ENCODE peak calls at places on chromosome 10, in seven cellular contexts. Y is hepatocyte, A is skeletal muscle cell, X is astrocyte, M is fibroblast of pulmonary artery, B is A549, S is GM12865. L is an unnamed sample.

GRCh38 chr10:32155075-32155516 is 98.9 kb upstream of the KIF5B start:
- DNase-seq in S (no peak), B (no peak), Y (no peak), M (peak; percentile 88), X (peak; percentile 75), A (no peak), L (peak; percentile 81)

GRCh38 chr10:95341716-95342130 is 50.9 kb upstream of the PDLIM1 start:
- DNase-seq in Y (no peak), B (no peak), M (peak; percentile 85), X (peak; percentile 57), S (no peak), A (no peak), L (peak; percentile 50)

GRCh38 chr10:114869500-114869899 is 47.9 kb downstream of the FHIP2A start:
- DNase-seq in A (no peak), B (no peak), M (peak; percentile 88), S (no peak), X (peak; percentile 89), Y (no peak), L (peak; percentile 90)

GRCh38 chr10:70558295-70558694 is 44.2 kb downstream of the PRF1 start:
- DNase-seq in A (no peak), Y (no peak), M (no peak), X (no peak), S (no peak), B (no peak), L (no peak)

GRCh38 chr10:17100586-17100985 is 29.0 kb downstream of the CUBN start:
- DNase-seq in B (no peak), S (no peak), X (no peak), A (no peak), M (no peak), Y (no peak), L (no peak)

GRCh38 chr10:458466-458865 is 231.0 kb downstream of the DIP2C start:
- DNase-seq in M (no peak), Y (no peak), X (no peak), A (no peak), S (no peak), B (no peak), L (no peak)

GRCh38 chr10:65350619-65351018 is 1575.2 kb upstream of the LRRTM3 start:
- DNase-seq in S (no peak), Y (peak; percentile 6), B (no peak), A (no peak), M (no peak), X (no peak), L (peak; percentile 11)

GRCh38 chr10:102133373-102134195 is 744 bp downstream of the PPRC1 start:
- DNase-seq in A (no peak), Y (peak; percentile 90), X (peak; percentile 54), S (peak; percentile 76), M (peak; percentile 73), B (peak; percentile 90), L (peak; percentile 83)

GRCh38 chr10:21531164-21531563 is 2.9 kb upstream of the MLLT10 start:
- DNase-seq in X (peak; percentile 78), Y (no peak), B (no peak), S (no peak), A (no peak), M (peak; percentile 21), L (peak; percentile 58)

GRCh38 chr10:123144697-123145541 is 3.0 kb upstream of the HMX2 start:
- DNase-seq in S (no peak), A (no peak), M (no peak), Y (no peak), B (no peak), X (no peak), L (no peak)

GRCh38 chr10:72121389-72121788 is 33.0 kb upstream of the SPOCK2 start:
- DNase-seq in B (no peak), A (no peak), S (no peak), Y (no peak), X (no peak), M (no peak), L (no peak)

GRCh38 chr10:91796332-91797076 is 1.7 kb upstream of the TNKS2 start:
- DNase-seq in Y (peak; percentile 54), X (no peak), M (peak; percentile 8), B (no peak), A (no peak), S (peak; percentile 87), L (no peak)

GRCh38 chr10:132591166-132591971 is 53.8 kb downstream of the INPP5A start:
- DNase-seq in S (no peak), A (peak; percentile 43), Y (peak; percentile 75), M (peak; percentile 63), B (peak; percentile 63), X (peak; percentile 83), L (peak; percentile 68)

GRCh38 chr10:133275683-133276092 is 980 bp downstream of the ADAM8 start:
- DNase-seq in A (no peak), Y (no peak), B (no peak), S (peak; percentile 68), X (no peak), M (no peak), L (no peak)

GRCh38 chr10:11908991-11909390 is 85.8 kb downstream of the PROSER2 start:
- DNase-seq in B (no peak), S (no peak), A (no peak), M (no peak), X (no peak), Y (no peak), L (no peak)

GRCh38 chr10:83816942-83817341 is 322.4 kb upstream of the GHITM start:
- DNase-seq in B (no peak), M (no peak), Y (peak; percentile 8), A (no peak), X (no peak), S (peak; percentile 89), L (no peak)

GRCh38 chr10:24432478-24433416 is 223.8 kb downstream of the KIAA1217 start:
- DNase-seq in A (no peak), X (peak; percentile 32), B (no peak), S (peak; percentile 38), Y (no peak), M (peak; percentile 23), L (peak; percentile 78)

GRCh38 chr10:107733731-107734130 is 569.2 kb upstream of the SORCS1 start:
- DNase-seq in Y (no peak), S (no peak), X (peak; percentile 48), B (no peak), M (no peak), A (no peak), L (no peak)

GRCh38 chr10:71382028-71382427 is 14.7 kb upstream of the CDH23 start:
- DNase-seq in M (no peak), Y (no peak), S (no peak), A (no peak), X (no peak), B (no peak), L (no peak)

GRCh38 chr10:89633484-89633883 is 11.6 kb downstream of the PANK1 start:
- DNase-seq in X (peak; percentile 81), M (peak; percentile 74), Y (peak; percentile 48), S (no peak), B (no peak), A (peak; percentile 40), L (peak; percentile 61)

GRCh38 chr10:86288695-86289576 is 77.7 kb downstream of the GRID1 start:
- DNase-seq in B (no peak), A (no peak), Y (no peak), M (no peak), S (no peak), X (no peak), L (no peak)

GRCh38 chr10:124166431-124167125 is 73.2 kb upstream of the CHST15 start:
- DNase-seq in Y (no peak), B (no peak), S (no peak), A (no peak), X (no peak), M (no peak), L (no peak)

DNA sequence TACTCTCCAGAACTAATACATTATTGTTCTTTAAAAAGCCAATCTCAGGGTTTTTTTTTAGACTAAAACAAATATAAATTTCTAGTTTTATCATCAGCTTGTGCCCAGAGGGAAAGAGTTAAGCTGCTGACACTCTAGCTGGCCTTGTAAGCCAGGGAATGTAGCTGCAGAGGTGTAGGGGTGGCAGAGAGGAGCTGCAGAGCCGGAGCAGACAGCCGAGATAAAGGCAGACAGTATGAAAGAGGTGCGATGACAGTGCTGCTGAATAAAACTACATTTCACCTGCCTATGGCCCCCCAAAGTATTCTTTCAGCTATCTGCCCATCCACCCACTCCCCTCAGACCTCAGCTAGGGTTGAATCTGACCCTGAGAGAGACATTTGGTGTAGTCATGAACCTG is 653.7 kb upstream of the ZWINT start:
- DNase-seq in S (no peak), X (no peak), Y (no peak), M (no peak), B (no peak), A (no peak), L (no peak)
- H3K4me3 ChIP-seq in S (no peak overlapping the region), X (no peak overlapping the region), Y (no peak overlapping the region), M (no peak overlapping the region), B (no peak overlapping the region), A (no peak overlapping the region), L (no peak overlapping the region)

DNA sequence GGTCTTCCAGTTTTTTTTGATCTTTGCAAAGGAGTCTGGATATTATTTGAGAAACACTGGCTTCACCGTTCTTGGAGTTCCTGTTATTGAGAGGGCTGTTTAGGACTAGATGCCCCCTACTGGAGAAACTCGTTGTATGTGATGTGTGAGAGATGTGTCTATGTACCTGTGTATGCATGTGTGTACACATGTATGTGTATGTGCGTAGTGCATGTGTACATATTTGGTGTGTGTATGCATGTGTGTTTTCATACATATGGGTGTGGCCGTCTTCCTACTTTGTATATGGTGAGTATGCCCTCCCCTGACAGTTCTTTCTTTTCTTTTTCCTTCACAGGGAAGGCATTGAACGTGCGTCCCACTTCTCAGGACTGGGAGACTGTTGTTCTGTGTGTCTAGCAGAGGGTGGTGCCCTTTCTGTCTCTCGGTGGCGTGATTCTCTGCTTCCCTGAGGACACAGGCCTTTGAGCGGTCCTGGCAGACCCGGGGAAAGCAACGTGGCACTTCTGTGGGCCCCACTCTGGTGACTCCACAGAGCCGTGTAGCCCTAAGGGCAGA is 3.0 kb upstream of the CALHM3 start:
- DNase-seq in Y (peak; percentile 74), M (peak; percentile 88), B (peak; percentile 88), S (peak; percentile 89), A (peak; percentile 26), X (peak; percentile 36), L (peak; percentile 88)
- H3K4me3 ChIP-seq in Y (no peak overlapping the region), M (no peak overlapping the region), B (no peak overlapping the region), S (no peak overlapping the region), A (no peak overlapping the region), X (no peak overlapping the region), L (no peak overlapping the region)

DNA sequence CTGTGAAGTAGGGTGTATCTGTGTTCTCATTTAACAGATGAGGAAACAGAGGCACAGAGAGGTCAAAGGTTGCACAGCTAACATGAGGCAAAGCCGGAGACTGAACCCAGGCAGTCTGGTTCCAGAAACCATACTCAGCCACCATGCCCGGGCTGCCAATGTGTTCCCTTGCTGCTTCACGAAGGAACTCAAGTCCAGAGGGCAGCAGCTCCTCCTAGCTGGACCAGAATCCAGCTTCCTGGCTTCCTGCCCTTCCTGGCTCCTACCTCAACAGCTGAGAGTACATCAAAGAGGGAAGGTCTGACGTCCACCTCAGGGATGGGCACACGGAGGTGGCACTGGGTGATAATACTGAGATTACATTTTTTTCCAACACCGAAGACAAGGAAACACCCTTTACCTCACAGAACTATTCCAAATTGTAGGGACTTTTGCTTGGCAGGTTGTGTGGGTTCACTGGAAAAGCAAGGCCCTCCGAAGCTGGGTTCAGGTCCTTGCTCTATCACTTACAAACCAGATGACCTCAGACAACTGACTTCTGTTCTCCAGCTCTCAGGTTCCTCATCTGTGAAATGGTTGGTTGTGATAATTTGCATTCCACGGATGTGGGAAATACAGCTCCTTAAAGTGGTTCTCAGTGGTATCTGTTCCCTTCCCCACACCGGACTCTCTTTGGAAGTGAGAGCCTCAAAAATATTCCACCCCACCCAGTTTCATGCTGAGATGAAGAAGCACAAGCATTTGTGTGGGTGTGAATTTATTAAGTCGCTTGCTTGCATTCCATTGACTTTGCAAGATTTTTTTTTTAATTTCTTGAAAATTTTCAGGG is 154.1 kb upstream of the ZMIZ1 start:
- DNase-seq in M (no peak), B (no peak), A (no peak), S (peak; percentile 29), Y (no peak), X (peak; percentile 64), L (no peak)
- H3K4me3 ChIP-seq in M (no peak overlapping the region), B (no peak overlapping the region), A (no peak overlapping the region), S (no peak overlapping the region), Y (no peak overlapping the region), X (no peak overlapping the region), L (no peak overlapping the region)

GRCh38 chr10:43607199-43607573 is 948 bp downstream of the ZNF485 start:
- DNase-seq in B (no peak), X (no peak), M (no peak), S (no peak), Y (no peak), A (no peak), L (no peak)
- H3K4me3 ChIP-seq in B (peak overlapping the region; percentile 92), X (peak overlapping the region; percentile 58), M (peak overlapping the region; percentile 59), S (peak overlapping the region; percentile 67), Y (peak overlapping the region; percentile 97), A (peak overlapping the region; percentile 76), L (peak overlapping the region; percentile 72)

L was measured in cardiac fibroblast.